ENCODE peak calls at places on chromosome 22, in four cellular contexts. G is A549, C is HepG2, K is K562. O is an unnamed sample.

GRCh38 chr22:37211853-37212173 is 464 bp downstream of the SSTR3 start:
- DNase-seq in G (no peak), C (no peak), K (no peak), O (no peak)

GRCh38 chr22:22398530-22399327 is 109.8 kb downstream of the ZNF280B start:
- DNase-seq in G (no peak), C (no peak), K (peak), O (no peak)

GRCh38 chr22:22720201-22720723 is 75.8 kb downstream of the GGTLC2 start:
- DNase-seq in G (no peak), C (peak), K (peak), O (peak)

GRCh38 chr22:42711281-42711731 is 9.4 kb downstream of the A4GALT start:
- DNase-seq in G (no peak), C (no peak), K (no peak), O (no peak)

GRCh38 chr22:38238519-38239051 is 34.2 kb downstream of the TMEM184B start:
- DNase-seq in G (no peak), C (no peak), K (no peak), O (no peak)

GRCh38 chr22:27790396-27791216 is 10.9 kb downstream of the MN1 start:
- DNase-seq in G (no peak), C (no peak), K (no peak), O (no peak)

GRCh38 chr22:37559521-37559900 is 769 bp upstream of the CDC42EP1 start:
- DNase-seq in G (no peak), C (no peak), K (no peak), O (no peak)

GRCh38 chr22:32951807-32952153 is 106.4 kb downstream of the SYN3 start:
- DNase-seq in G (no peak), C (no peak), K (no peak), O (no peak)

GRCh38 chr22:44438481-44439131 is 59.4 kb downstream of the RTL6 start:
- DNase-seq in G (no peak), C (no peak), K (no peak), O (no peak)

GRCh38 chr22:37781434-37782059 is 26.2 kb upstream of the GCAT start:
- DNase-seq in G (no peak), C (peak), K (no peak), O (peak)

GRCh38 chr22:47209077-47209514 is 446.6 kb downstream of the TBC1D22A start:
- DNase-seq in G (no peak), C (no peak), K (no peak), O (no peak)

GRCh38 chr22:43625242-43625641 is 186.9 kb downstream of the EFCAB6 start:
- DNase-seq in G (peak), C (no peak), K (no peak), O (no peak)

GRCh38 chr22:35539487-35539886 is 1.1 kb upstream of the RASD2 start:
- DNase-seq in G (no peak), C (no peak), K (no peak), O (no peak)

GRCh38 chr22:35537252-35537651 is 3.4 kb upstream of the RASD2 start:
- DNase-seq in G (no peak), C (no peak), K (no peak), O (no peak)

GRCh38 chr22:35539910-35540599 is 576 bp upstream of the RASD2 start:
- DNase-seq in G (peak), C (no peak), K (peak), O (peak)

GRCh38 chr22:35540600-35541253 is at the start of gene RASD2:
- DNase-seq in G (peak), C (no peak), K (no peak), O (peak)

DNA sequence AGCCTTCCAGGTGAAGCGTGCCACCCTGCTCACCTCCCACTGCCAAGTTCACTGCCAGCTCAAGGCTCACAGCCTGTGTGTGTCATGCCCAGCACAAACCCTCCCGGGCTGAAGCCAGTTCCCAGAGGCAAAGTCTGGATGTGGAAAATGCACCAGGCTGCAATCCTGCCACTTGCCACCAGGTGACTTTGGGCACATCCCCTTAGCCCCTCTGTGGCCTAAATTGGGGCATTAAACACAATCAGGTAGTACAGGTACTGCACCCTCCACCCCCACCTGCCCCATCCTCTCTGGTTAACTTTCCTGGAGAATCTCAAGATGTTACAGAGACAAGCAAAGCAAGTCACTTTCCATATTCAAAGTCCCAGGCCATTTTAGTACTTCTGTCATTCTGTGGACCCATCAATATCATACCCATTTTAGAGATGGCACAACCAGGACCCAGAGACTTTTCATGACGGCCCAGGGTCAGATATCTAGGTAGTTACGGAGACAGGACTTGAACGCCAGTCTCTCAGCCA is 1.8 kb upstream of the RASD2 start:
- DNase-seq in G (peak), C (no peak), K (no peak), O (peak)
- TF ChIP-seq NR3C1 in G (no peak), C (no peak), K (no peak), O (no peak)

GRCh38 chr22:41574847-41575381 is 14.1 kb downstream of the CSDC2 start:
- DNase-seq in G (no peak), C (no peak), K (no peak), O (no peak)
- TF ChIP-seq NR3C1 in G (no peak), C (no peak), K (no peak), O (no peak)

DNA sequence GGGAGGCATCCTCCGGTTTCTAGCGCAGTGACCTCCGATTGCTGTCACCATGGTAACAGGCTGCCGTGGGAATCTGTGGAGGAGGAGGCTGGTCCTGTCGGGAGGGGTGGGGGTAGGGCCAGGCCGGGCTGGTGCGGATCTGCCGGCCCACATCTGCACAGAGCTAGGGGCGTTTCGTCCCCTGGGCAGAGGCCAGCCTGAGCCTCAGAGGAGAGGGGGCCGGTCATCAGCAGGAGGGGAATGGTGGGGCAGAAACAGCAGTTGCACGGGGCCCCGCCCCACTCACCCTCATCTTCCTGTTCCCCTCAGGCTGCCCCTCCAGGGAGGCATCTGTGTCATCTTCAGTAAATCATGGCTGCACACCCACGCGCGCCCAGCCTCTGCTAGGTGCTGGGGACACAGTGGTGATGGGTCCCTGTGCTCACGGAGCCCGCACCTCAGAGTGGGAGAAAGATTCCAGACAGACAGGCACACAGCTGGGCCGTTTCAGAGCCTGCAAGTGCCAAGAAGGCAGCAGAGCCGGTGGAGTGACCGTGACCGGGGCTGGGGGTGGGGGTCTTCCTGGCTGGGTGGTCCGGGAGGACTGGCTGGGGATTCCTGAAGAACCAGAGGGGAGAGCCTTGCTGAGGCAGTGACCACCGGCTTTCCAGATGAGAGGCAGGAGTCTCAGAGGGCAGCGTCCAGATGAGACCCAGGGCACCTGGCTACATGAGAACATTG is 120.5 kb downstream of the CACNA1I start:
- DNase-seq in G (no peak), C (no peak), K (peak), O (peak)
- TF ChIP-seq NR3C1 in G (no peak), C (no peak), K (no peak), O (no peak)

GRCh38 chr22:24975813-24976341 is 23.4 kb downstream of the KIAA1671 start:
- DNase-seq in G (no peak), C (no peak), K (no peak), O (no peak)
- TF ChIP-seq NR3C1 in G (no peak), C (no peak), K (no peak), O (no peak)

DNA sequence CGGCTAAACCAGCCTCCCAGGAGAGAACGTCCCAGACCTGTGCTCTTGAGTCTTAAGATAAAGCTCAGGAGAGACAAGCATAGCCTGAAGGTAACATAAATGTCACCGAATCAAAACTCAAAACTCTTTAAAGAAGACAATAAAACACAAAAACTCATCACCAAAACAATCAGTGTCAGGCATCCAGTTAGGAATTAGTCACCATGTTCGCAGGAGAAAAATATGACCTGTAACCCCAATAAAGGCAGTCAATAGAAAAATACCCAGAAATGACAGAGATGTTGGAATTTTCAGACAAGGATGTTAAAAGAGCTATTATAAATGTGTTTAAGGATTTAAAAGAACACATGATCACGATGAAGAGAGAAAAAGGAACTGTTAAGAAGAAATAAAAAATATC is 352.4 kb downstream of the BRD1 start:
- DNase-seq in G (no peak), C (no peak), K (no peak), O (no peak)
- TF ChIP-seq NR3C1 in G (no peak), C (no peak), K (no peak), O (no peak)

GRCh38 chr22:17990167-17990566 is 34.2 kb downstream of the MICAL3 start:
- DNase-seq in G (no peak), C (no peak), K (no peak), O (no peak)
- TF ChIP-seq NR3C1 in G (no peak), C (no peak), K (no peak), O (no peak)

GRCh38 chr22:50604256-50604580 is 3.6 kb downstream of the MAPK8IP2 start:
- DNase-seq in G (no peak), C (no peak), K (no peak), O (no peak)
- TF ChIP-seq NR3C1 in G (no peak), C (no peak), K (no peak), O (no peak)

DNA sequence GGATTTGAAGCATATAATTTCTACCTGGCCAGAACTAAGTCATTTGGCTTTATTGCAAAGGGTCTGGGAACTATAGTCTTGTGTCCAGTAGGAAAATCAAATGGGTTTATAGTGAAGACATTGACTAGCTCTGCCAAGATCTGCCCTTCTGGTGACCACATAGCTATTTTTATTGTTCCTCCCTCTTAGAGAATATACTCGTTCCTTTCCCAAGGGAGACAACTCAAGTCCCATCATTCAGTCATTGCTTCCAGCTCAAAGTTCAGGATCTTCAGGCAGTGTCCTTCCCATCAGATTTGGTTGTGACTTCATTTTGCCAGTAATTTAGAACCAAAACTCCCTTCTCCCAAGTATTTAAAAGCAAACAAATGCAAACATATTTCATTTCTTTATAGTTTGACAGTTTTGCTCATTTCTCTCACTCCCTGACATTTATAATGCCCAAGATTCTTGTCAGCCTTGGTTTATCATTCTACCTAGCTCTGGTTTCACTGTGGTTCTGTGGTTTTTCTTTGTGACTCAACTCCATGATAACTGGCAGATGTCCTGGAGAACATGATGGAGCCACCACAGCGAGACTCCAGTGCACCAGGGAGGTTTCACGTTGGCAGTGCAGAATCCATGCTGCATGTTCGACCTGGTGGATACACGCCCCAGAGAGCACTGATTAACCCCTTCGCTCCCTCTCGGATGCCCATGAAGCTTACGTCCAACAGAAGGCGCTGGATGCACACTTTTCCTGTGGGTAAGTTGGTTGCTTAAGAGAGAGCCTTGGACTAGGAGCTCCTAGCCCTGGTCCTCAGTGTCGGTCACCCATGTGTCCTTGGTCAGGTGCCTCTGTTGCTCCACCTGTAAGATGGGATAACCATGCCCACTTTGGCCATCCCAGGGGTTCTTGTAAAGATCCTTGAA is 64.9 kb downstream of the DEPDC5 start:
- DNase-seq in G (no peak), C (no peak), K (no peak), O (peak)
- TF ChIP-seq NR3C1 in G (no peak), C (no peak), K (no peak), O (no peak)

GRCh38 chr22:45817705-45818104 is 146.1 kb downstream of the ATXN10 start:
- DNase-seq in G (no peak), C (no peak), K (no peak), O (no peak)
- TF ChIP-seq NR3C1 in G (no peak), C (no peak), K (no peak), O (no peak)

DNA sequence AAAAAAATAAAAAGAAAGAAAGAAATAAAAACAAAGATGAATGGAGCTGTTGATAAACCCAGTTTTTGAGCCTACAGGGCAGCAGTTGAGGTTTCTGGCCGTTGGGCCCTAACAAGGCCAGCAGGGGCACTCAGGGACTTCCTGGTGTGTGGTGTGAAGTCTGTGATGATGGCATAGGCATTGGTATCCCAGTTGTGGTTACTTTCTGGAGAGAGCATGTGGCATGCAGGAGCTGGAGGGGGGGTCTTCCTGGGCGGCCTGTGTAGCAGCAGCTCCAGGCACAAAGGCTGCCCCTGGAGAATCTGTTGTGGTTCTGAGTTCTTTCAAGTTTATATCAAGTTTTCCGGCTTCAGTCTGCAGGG is 2.0 kb upstream of the TXNRD2 start:
- DNase-seq in G (peak), C (peak), K (peak), O (no peak)
- TF ChIP-seq NR3C1 in G (no peak), C (no peak), K (no peak), O (no peak)

O was measured in WTC11.